ENCODE peak calls at places on chromosomes 6 and 20, in nine cellular contexts. One of them, this sample, is unnamed.

GRCh38 chr6:35419431-35419830 is 32.7 kb upstream of the FANCE start:
- DNase-seq in thyroid gland: no peak
- DNase-seq in gastrocnemius medialis: no peak
- DNase-seq in tibial nerve: no peak
- DNase-seq in heart left ventricle: no peak
- DNase-seq in suprapubic skin: no peak
- DNase-seq in stomach: no peak
- DNase-seq in A549: no peak
- DNase-seq in IMR-90: peak
- DNase-seq in this sample: no peak

GRCh38 chr6:33856655-33857054 is 52.9 kb upstream of the MLN start:
- DNase-seq in thyroid gland: no peak
- DNase-seq in gastrocnemius medialis: no peak
- DNase-seq in tibial nerve: no peak
- DNase-seq in heart left ventricle: no peak
- DNase-seq in suprapubic skin: no peak
- DNase-seq in stomach: peak
- DNase-seq in A549: no peak
- DNase-seq in IMR-90: no peak
- DNase-seq in this sample: no peak

GRCh38 chr6:90891338-90891715 is 304.5 kb upstream of the MAP3K7 start:
- DNase-seq in thyroid gland: no peak
- DNase-seq in gastrocnemius medialis: no peak
- DNase-seq in tibial nerve: no peak
- DNase-seq in heart left ventricle: no peak
- DNase-seq in suprapubic skin: no peak
- DNase-seq in stomach: no peak
- DNase-seq in A549: no peak
- DNase-seq in IMR-90: no peak
- DNase-seq in this sample: no peak

GRCh38 chr20:12660918-12661317 is 347.9 kb upstream of the SPTLC3 start:
- DNase-seq in thyroid gland: no peak
- DNase-seq in gastrocnemius medialis: no peak
- DNase-seq in tibial nerve: no peak
- DNase-seq in heart left ventricle: peak
- DNase-seq in suprapubic skin: no peak
- DNase-seq in stomach: no peak
- DNase-seq in A549: no peak
- DNase-seq in IMR-90: no peak
- DNase-seq in this sample: no peak

GRCh38 chr6:43942011-43942442 is 172.0 kb downstream of the VEGFA start:
- DNase-seq in thyroid gland: no peak
- DNase-seq in gastrocnemius medialis: no peak
- DNase-seq in tibial nerve: no peak
- DNase-seq in heart left ventricle: no peak
- DNase-seq in suprapubic skin: peak
- DNase-seq in stomach: no peak
- DNase-seq in A549: no peak
- DNase-seq in IMR-90: no peak
- DNase-seq in this sample: no peak

GRCh38 chr6:123402052-123402451 is 234.7 kb downstream of the TRDN start:
- DNase-seq in thyroid gland: no peak
- DNase-seq in gastrocnemius medialis: no peak
- DNase-seq in tibial nerve: no peak
- DNase-seq in heart left ventricle: no peak
- DNase-seq in suprapubic skin: no peak
- DNase-seq in stomach: no peak
- DNase-seq in A549: no peak
- DNase-seq in IMR-90: no peak
- DNase-seq in this sample: no peak

GRCh38 chr20:25050501-25051350 is 7.2 kb downstream of the ACSS1 start:
- DNase-seq in thyroid gland: no peak
- DNase-seq in gastrocnemius medialis: no peak
- DNase-seq in tibial nerve: peak
- DNase-seq in heart left ventricle: peak
- DNase-seq in suprapubic skin: peak
- DNase-seq in stomach: peak
- DNase-seq in A549: no peak
- DNase-seq in IMR-90: no peak
- DNase-seq in this sample: peak

GRCh38 chr20:891121-892080 is 24.7 kb downstream of the ANGPT4 start:
- DNase-seq in thyroid gland: peak
- DNase-seq in gastrocnemius medialis: peak
- DNase-seq in tibial nerve: peak
- DNase-seq in heart left ventricle: no peak
- DNase-seq in suprapubic skin: no peak
- DNase-seq in stomach: no peak
- DNase-seq in A549: no peak
- DNase-seq in IMR-90: no peak
- DNase-seq in this sample: no peak

GRCh38 chr6:145278163-145278807 is 457.0 kb downstream of the EPM2A start:
- DNase-seq in thyroid gland: no peak
- DNase-seq in gastrocnemius medialis: no peak
- DNase-seq in tibial nerve: no peak
- DNase-seq in heart left ventricle: no peak
- DNase-seq in suprapubic skin: no peak
- DNase-seq in stomach: no peak
- DNase-seq in A549: no peak
- DNase-seq in IMR-90: peak
- DNase-seq in this sample: no peak

GRCh38 chr6:41602422-41602743 is 35.9 kb upstream of the MDFI start:
- DNase-seq in thyroid gland: no peak
- DNase-seq in gastrocnemius medialis: no peak
- DNase-seq in tibial nerve: no peak
- DNase-seq in heart left ventricle: no peak
- DNase-seq in suprapubic skin: peak
- DNase-seq in stomach: no peak
- DNase-seq in A549: no peak
- DNase-seq in IMR-90: no peak
- DNase-seq in this sample: no peak

GRCh38 chr6:36505744-36506534 is 41.3 kb downstream of the STK38 start:
- DNase-seq in thyroid gland: no peak
- DNase-seq in gastrocnemius medialis: no peak
- DNase-seq in tibial nerve: no peak
- DNase-seq in heart left ventricle: no peak
- DNase-seq in suprapubic skin: no peak
- DNase-seq in stomach: no peak
- DNase-seq in A549: no peak
- DNase-seq in IMR-90: no peak
- DNase-seq in this sample: no peak

GRCh38 chr6:113873043-113873667 is 16.0 kb downstream of the MARCKS start:
- DNase-seq in thyroid gland: peak
- DNase-seq in gastrocnemius medialis: no peak
- DNase-seq in tibial nerve: peak
- DNase-seq in heart left ventricle: peak
- DNase-seq in suprapubic skin: no peak
- DNase-seq in stomach: peak
- DNase-seq in A549: peak
- DNase-seq in IMR-90: no peak
- DNase-seq in this sample: peak

GRCh38 chr6:17870302-17871168 is 116.9 kb downstream of the KIF13A start:
- DNase-seq in thyroid gland: no peak
- DNase-seq in gastrocnemius medialis: no peak
- DNase-seq in tibial nerve: no peak
- DNase-seq in heart left ventricle: no peak
- DNase-seq in suprapubic skin: no peak
- DNase-seq in stomach: no peak
- DNase-seq in A549: no peak
- DNase-seq in IMR-90: no peak
- DNase-seq in this sample: no peak

GRCh38 chr6:17869753-17870050 is 117.7 kb downstream of the KIF13A start:
- DNase-seq in thyroid gland: no peak
- DNase-seq in gastrocnemius medialis: no peak
- DNase-seq in tibial nerve: no peak
- DNase-seq in heart left ventricle: no peak
- DNase-seq in suprapubic skin: no peak
- DNase-seq in stomach: no peak
- DNase-seq in A549: no peak
- DNase-seq in IMR-90: no peak
- DNase-seq in this sample: no peak

GRCh38 chr6:17872908-17873307 is 114.5 kb downstream of the KIF13A start:
- DNase-seq in thyroid gland: no peak
- DNase-seq in gastrocnemius medialis: no peak
- DNase-seq in tibial nerve: no peak
- DNase-seq in heart left ventricle: no peak
- DNase-seq in suprapubic skin: no peak
- DNase-seq in stomach: no peak
- DNase-seq in A549: no peak
- DNase-seq in IMR-90: no peak
- DNase-seq in this sample: no peak

GRCh38 chr6:17871169-17871479 is 116.3 kb downstream of the KIF13A start:
- DNase-seq in thyroid gland: no peak
- DNase-seq in gastrocnemius medialis: no peak
- DNase-seq in tibial nerve: no peak
- DNase-seq in heart left ventricle: no peak
- DNase-seq in suprapubic skin: no peak
- DNase-seq in stomach: no peak
- DNase-seq in A549: no peak
- DNase-seq in IMR-90: no peak
- DNase-seq in this sample: no peak

DNA sequence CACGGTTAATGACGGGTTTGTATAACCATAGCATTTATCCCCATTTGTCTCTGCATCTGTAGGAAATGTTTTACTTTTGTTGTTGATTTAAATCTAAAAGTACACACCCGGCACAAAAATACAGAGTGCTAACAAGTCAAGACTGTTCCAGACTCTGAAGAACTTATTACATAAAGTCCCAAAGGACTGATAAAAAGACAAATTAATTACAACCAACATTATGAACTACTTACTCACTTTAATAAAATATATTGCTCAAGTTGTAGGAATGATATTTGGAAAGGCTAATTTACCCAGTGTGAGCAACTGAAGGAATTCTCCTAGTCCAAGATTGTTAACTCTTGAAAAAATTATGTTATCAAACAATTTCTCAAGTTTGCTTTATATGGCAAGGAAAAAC is 115.6 kb downstream of the KIF13A start:
- DNase-seq in thyroid gland: no peak
- DNase-seq in gastrocnemius medialis: no peak
- DNase-seq in tibial nerve: no peak
- DNase-seq in heart left ventricle: no peak
- DNase-seq in suprapubic skin: no peak
- DNase-seq in stomach: no peak
- DNase-seq in A549: no peak
- DNase-seq in IMR-90: no peak
- DNase-seq in this sample: no peak
- H3K27ac ChIP-seq in thyroid gland: no peak
- H3K27ac ChIP-seq in gastrocnemius medialis: peak
- H3K27ac ChIP-seq in tibial nerve: no peak
- H3K27ac ChIP-seq in heart left ventricle: peak
- H3K27ac ChIP-seq in suprapubic skin: no peak
- H3K27ac ChIP-seq in stomach: no peak
- H3K27ac ChIP-seq in A549: no peak
- H3K27ac ChIP-seq in IMR-90: no peak
- H3K27ac ChIP-seq in this sample: no peak

DNA sequence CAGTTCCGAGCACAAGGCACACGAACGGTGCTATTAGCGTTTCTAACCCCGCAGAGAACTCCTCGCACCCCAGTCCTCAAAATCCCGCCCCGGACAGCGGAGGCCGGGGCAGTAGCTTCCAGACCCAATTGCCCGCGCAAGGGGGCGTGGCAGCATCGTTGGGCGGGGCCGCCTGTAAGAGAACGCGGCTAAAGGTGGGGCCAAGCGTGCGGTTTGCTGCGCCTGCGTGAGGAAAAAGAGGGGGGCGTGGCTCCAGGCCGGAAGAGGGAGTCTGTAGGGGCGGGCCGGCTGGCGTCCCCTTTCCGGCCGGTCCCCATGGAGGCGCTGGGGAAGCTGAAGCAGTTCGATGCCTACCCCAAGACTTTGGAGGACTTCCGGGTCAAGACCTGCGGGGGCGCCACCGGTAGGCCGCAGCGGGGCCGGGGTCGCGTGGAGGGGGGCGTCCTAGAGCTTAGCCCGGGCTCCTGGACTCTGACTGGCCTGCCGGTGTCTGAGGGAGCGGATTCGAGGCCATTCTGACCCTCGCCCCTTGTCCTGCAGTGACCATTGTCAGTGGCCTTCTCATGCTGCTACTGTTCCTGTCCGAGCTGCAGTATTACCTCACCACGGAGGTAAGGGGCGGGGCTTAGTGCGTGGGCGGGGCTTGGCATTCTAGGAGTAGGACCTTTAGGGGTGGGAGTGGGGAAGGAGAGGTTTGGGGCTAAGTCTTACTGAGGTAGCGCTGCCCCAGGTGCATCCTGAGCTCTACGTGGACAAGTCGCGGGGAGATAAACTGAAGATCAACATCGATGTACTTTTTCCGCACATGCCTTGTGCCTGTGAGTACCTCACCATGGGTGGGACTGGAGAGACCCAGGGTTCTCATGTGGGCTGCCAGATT is at the start of gene ERGIC3:
- DNase-seq in thyroid gland: peak
- DNase-seq in gastrocnemius medialis: peak
- DNase-seq in tibial nerve: peak
- DNase-seq in heart left ventricle: peak
- DNase-seq in suprapubic skin: peak
- DNase-seq in stomach: peak
- DNase-seq in A549: peak
- DNase-seq in IMR-90: peak
- DNase-seq in this sample: peak
- TF ChIP-seq POLR2A in thyroid gland: peak
- TF ChIP-seq POLR2A in gastrocnemius medialis: peak
- TF ChIP-seq POLR2A in tibial nerve: no peak
- TF ChIP-seq POLR2A in heart left ventricle: no peak
- TF ChIP-seq POLR2A in suprapubic skin: no peak
- TF ChIP-seq POLR2A in stomach: no peak
- TF ChIP-seq POLR2A in A549: peak
- TF ChIP-seq POLR2A in IMR-90: no peak
- TF ChIP-seq POLR2A in this sample: peak

GRCh38 chr6:12289655-12290489 is at the start of gene EDN1:
- DNase-seq in thyroid gland: peak
- DNase-seq in gastrocnemius medialis: peak
- DNase-seq in tibial nerve: peak
- DNase-seq in heart left ventricle: peak
- DNase-seq in suprapubic skin: peak
- DNase-seq in stomach: peak
- DNase-seq in A549: peak
- DNase-seq in IMR-90: peak
- DNase-seq in this sample: peak
- TF ChIP-seq CTCF in thyroid gland: peak
- TF ChIP-seq CTCF in gastrocnemius medialis: no peak
- TF ChIP-seq CTCF in tibial nerve: peak
- TF ChIP-seq CTCF in heart left ventricle: peak
- TF ChIP-seq CTCF in suprapubic skin: peak
- TF ChIP-seq CTCF in stomach: peak
- TF ChIP-seq CTCF in A549: no peak
- TF ChIP-seq CTCF in IMR-90: peak
- TF ChIP-seq CTCF in this sample: peak

DNA sequence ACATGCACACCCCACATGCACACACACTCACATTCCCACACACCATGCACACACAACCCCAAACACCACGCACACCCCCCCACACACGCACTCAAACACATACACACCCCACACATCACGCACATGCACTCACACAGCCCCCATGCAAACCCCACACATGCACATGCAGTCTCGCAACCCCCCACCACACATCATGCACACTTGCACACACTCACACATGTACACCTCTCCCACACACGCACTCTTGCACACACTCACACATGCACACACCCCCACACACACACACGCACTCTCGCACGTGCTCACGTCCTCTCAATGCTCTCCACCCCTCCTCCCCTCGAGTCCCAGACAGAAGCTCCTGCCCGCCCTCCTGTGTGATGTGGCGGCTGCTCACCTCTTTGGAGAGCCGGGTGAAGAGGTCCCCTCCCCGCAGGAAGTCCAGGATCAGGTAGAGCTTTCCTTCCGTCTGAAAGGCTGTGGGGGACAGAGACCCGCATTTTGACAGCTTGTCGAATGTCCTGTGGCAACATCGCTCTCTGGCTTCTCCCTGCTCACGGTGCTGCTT is 78.6 kb downstream of the RAMACL start:
- DNase-seq in thyroid gland: no peak
- DNase-seq in gastrocnemius medialis: no peak
- DNase-seq in tibial nerve: no peak
- DNase-seq in heart left ventricle: no peak
- DNase-seq in suprapubic skin: no peak
- DNase-seq in stomach: no peak
- DNase-seq in A549: no peak
- DNase-seq in IMR-90: no peak
- DNase-seq in this sample: no peak
- H3K27ac ChIP-seq in thyroid gland: no peak
- H3K27ac ChIP-seq in gastrocnemius medialis: no peak
- H3K27ac ChIP-seq in tibial nerve: no peak
- H3K27ac ChIP-seq in heart left ventricle: no peak
- H3K27ac ChIP-seq in suprapubic skin: no peak
- H3K27ac ChIP-seq in stomach: no peak
- H3K27ac ChIP-seq in A549: no peak
- H3K27ac ChIP-seq in IMR-90: no peak
- H3K27ac ChIP-seq in this sample: no peak

This sample was measured in Peyer's patch.